ENCODE peak calls at places on chromosomes 1 and 21, in seven cellular contexts. N, H, G, X, K, A and C are unnamed samples.

GRCh38 chr1:14987829-14988603 is 165.5 kb upstream of the TMEM51 start:
- DNase-seq in N (no peak), H (no peak), G (no peak), X (no peak), K (peak; percentile 61), A (no peak), C (no peak)

GRCh38 chr21:45998871-45999580 is 17.5 kb downstream of the COL6A1 start:
- DNase-seq in N (no peak), H (no peak), G (no peak), X (no peak), K (no peak), A (no peak), C (no peak)

GRCh38 chr21:45253180-45253579 is 34.5 kb downstream of the POFUT2 start:
- DNase-seq in N (no peak), H (no peak), G (no peak), X (no peak), K (no peak), A (no peak), C (no peak)

GRCh38 chr1:94873520-94874351 is 53.2 kb downstream of the CNN3 start:
- DNase-seq in N (no peak), H (no peak), G (no peak), X (no peak), K (no peak), A (no peak), C (no peak)

GRCh38 chr1:212610575-212610967 is 2.0 kb downstream of the ATF3 start:
- DNase-seq in N (no peak), H (no peak), G (no peak), X (no peak), K (no peak), A (no peak), C (no peak)

GRCh38 chr1:24926596-24927249 is 3.4 kb downstream of the RUNX3 start:
- DNase-seq in N (no peak), H (no peak), G (no peak), X (no peak), K (no peak), A (no peak), C (peak; percentile 34)

GRCh38 chr1:86503477-86504129 is 34.9 kb downstream of the CLCA1 start:
- DNase-seq in N (no peak), H (no peak), G (no peak), X (no peak), K (no peak), A (no peak), C (no peak)

GRCh38 chr1:99766378-99766800 is at the start of gene FRRS1:
- DNase-seq in N (peak; percentile 85), H (peak; percentile 29), G (peak; percentile 53), X (peak; percentile 66), K (peak; percentile 12), A (peak; percentile 85), C (peak; percentile 93)

GRCh38 chr1:234755449-234755863 is 145.5 kb upstream of the IRF2BP2 start:
- DNase-seq in N (no peak), H (no peak), G (no peak), X (no peak), K (no peak), A (no peak), C (no peak)

GRCh38 chr1:184635347-184636155 is 119.1 kb downstream of the EDEM3 start:
- DNase-seq in N (no peak), H (no peak), G (no peak), X (no peak), K (no peak), A (no peak), C (peak; percentile 55)

GRCh38 chr1:218467101-218467728 is 122.1 kb downstream of the TGFB2 start:
- DNase-seq in N (no peak), H (no peak), G (no peak), X (no peak), K (no peak), A (no peak), C (no peak)

GRCh38 chr21:46060596-46061061 is 37.3 kb upstream of the COL6A2 start:
- DNase-seq in N (no peak), H (no peak), G (no peak), X (no peak), K (no peak), A (no peak), C (no peak)

GRCh38 chr1:178143730-178144343 is 49.9 kb downstream of the RASAL2 start:
- DNase-seq in N (no peak), H (no peak), G (no peak), X (no peak), K (no peak), A (no peak), C (no peak)
- TF ChIP-seq JUND in N (no peak), H (no peak), G (no peak), X (no peak), K (no peak), A (no peak), C (no peak)

DNA sequence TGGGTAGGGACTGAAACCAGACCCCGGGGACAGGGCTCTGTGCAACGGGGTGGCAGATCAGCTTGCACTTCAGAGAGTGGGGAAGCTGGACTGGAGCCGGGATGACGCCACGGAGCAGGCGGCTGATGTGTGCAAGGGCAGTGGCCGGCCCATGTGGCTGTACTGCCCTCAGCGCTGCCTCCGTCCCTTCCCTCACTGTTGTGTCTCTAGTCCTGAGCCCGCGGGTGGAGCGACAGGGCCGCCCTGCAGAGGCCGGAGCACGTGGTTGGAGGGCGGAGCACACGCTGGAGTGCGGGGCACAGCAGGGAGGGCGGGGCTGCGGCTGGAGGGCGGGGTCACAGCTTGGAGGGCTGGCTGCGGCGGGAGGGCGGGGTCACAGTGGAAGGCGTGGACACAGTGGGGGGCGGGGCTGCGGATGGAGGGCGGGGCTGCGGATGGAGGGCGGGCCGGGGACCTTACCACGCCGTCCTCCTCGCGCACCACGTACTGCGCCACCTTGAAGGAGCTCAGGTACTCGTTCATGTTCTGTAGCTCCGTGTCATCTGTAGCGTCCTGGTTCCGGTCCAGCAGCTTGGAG is 52.4 kb downstream of the CHD5 start:
- DNase-seq in N (peak; percentile 71), H (peak; percentile 71), G (peak; percentile 100), X (no peak), K (peak; percentile 76), A (no peak), C (peak; percentile 91)
- TF ChIP-seq JUND in N (no peak), H (no peak), G (no peak), X (no peak), K (no peak), A (no peak), C (no peak)

GRCh38 chr1:210822897-210823296 is 311.1 kb downstream of the KCNH1 start:
- DNase-seq in N (no peak), H (no peak), G (no peak), X (no peak), K (no peak), A (no peak), C (no peak)
- TF ChIP-seq JUND in N (no peak), H (no peak), G (no peak), X (no peak), K (no peak), A (no peak), C (no peak)

GRCh38 chr1:47875831-47876586 is 121.2 kb downstream of the TRABD2B start:
- DNase-seq in N (no peak), H (no peak), G (no peak), X (peak; percentile 87), K (no peak), A (peak; percentile 2), C (no peak)
- TF ChIP-seq JUND in N (no peak), H (no peak), G (no peak), X (no peak), K (no peak), A (no peak), C (no peak)

GRCh38 chr1:34761776-34762307 is 2.3 kb downstream of the GJB4 start:
- DNase-seq in N (no peak), H (no peak), G (no peak), X (no peak), K (no peak), A (no peak), C (no peak)
- TF ChIP-seq JUND in N (no peak), H (no peak), G (no peak), X (no peak), K (no peak), A (no peak), C (no peak)

GRCh38 chr1:164721037-164721496 is 162.1 kb downstream of the PBX1 start:
- DNase-seq in N (no peak), H (no peak), G (no peak), X (no peak), K (no peak), A (no peak), C (no peak)

GRCh38 chr1:164726235-164726634 is 167.3 kb downstream of the PBX1 start:
- DNase-seq in N (no peak), H (no peak), G (no peak), X (no peak), K (no peak), A (no peak), C (no peak)

GRCh38 chr1:164728719-164729118 is 169.7 kb downstream of the PBX1 start:
- DNase-seq in N (no peak), H (no peak), G (no peak), X (no peak), K (no peak), A (no peak), C (no peak)

GRCh38 chr1:164723296-164723731 is 164.3 kb downstream of the PBX1 start:
- DNase-seq in N (no peak), H (no peak), G (no peak), X (no peak), K (no peak), A (no peak), C (no peak)

GRCh38 chr1:164725401-164725800 is 166.4 kb downstream of the PBX1 start:
- DNase-seq in N (no peak), H (no peak), G (no peak), X (no peak), K (peak; percentile 20), A (no peak), C (no peak)
- TF ChIP-seq JUND in N (no peak), H (no peak), G (no peak), X (no peak), K (no peak), A (no peak), C (no peak)

GRCh38 chr1:27336756-27337155 is 5.1 kb upstream of the SYTL1 start:
- DNase-seq in N (no peak), H (no peak), G (no peak), X (no peak), K (no peak), A (no peak), C (no peak)
- TF ChIP-seq JUND in N (no peak), H (no peak), G (no peak), X (no peak), K (no peak), A (no peak), C (no peak)

DNA sequence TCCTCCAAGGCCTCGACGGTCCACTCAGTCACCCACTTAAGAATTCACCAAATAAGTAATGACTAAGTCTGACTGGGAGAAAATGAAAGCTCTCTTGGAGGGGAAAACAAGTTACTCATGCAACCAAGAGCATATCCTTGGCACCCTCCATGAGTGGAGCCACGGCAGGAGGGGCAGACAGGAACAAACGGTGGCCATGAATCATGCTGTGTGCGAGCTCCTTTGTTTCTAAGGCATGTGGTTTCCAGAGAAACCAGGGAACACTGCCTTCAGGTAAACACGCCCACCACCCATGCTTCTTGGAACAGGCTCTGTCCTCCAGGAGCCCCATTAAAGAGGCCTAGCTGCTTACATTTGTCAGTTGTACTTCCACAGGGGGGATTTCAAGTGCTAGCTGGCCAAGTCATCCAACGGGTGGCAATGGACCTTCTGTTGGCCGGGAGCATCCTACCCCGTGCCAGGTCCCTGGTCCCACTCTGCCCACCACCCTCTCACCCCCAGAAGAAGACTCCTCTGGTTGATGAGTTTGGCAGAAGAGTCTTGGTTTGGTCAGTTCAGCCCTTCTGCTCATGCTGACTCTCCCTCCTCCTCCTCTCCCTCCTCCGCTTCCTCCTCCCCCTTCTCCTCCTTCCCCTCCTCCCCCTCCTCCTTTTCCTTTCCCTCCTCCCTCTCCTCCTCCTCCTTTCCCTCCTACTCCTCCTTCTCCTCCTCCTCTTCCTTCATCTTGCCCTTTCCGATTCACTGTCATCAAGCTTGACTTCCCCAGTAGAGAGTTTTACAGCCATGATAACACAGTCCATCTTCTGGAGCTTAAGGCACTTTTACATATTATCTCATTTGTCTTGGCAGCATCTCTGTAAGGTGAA is 107.6 kb downstream of the CCDC185 start:
- DNase-seq in N (peak; percentile 22), H (no peak), G (no peak), X (no peak), K (no peak), A (no peak), C (no peak)
- TF ChIP-seq JUND in N (no peak), H (no peak), G (no peak), X (no peak), K (peak; percentile 56), A (no peak), C (no peak)